ENCODE peak calls at places on chromosomes 16 and 17, in nine cellular contexts. T is CD8-positive, alpha-beta memory T cell; E is HCT116; W is neural progenitor cell; D is tibial nerve; N is psoas muscle; R is A673; S is A549; B is right cardiac atrium. Y is an unnamed sample.
A peak's percentile ranks its signal among the peaks of the same experiment; 100 is the strongest.

GRCh38 chr16:81888520-81889394 is 109.7 kb downstream of the PLCG2 start:
- DNase-seq in T (no peak), E (no peak), W (no peak), D (no peak), N (no peak), R (no peak), S (no peak), B (no peak), Y (no peak)

GRCh38 chr17:75289832-75290337 is 652 bp upstream of the SLC25A19 start:
- DNase-seq in T (peak; percentile 79), E (no peak), W (no peak), D (peak; percentile 54), N (peak; percentile 44), R (peak; percentile 74), S (no peak), B (peak; percentile 75), Y (no peak)

GRCh38 chr17:80664217-80664780 is 119.7 kb downstream of the RPTOR start:
- DNase-seq in T (no peak), E (no peak), W (no peak), D (no peak), N (no peak), R (no peak), S (no peak), B (no peak), Y (no peak)

GRCh38 chr17:7508846-7509245 is 24.7 kb downstream of the POLR2A start:
- DNase-seq in T (no peak), E (no peak), W (no peak), D (no peak), N (no peak), R (no peak), S (no peak), B (no peak), Y (no peak)

GRCh38 chr16:26382607-26383006 is 684.1 kb upstream of the C16orf82 start:
- DNase-seq in T (no peak), E (no peak), W (no peak), D (no peak), N (no peak), R (no peak), S (no peak), B (no peak), Y (no peak)

GRCh38 chr16:68332411-68333121 is 21.7 kb downstream of the PRMT7 start:
- DNase-seq in T (no peak), E (no peak), W (no peak), D (no peak), N (peak; percentile 19), R (peak; percentile 71), S (no peak), B (no peak), Y (no peak)

GRCh38 chr17:18362509-18363020 is 785 bp downstream of the SHMT1 start:
- DNase-seq in T (no peak), E (no peak), W (peak; percentile 55), D (peak; percentile 63), N (peak; percentile 75), R (peak; percentile 30), S (peak; percentile 61), B (peak; percentile 84), Y (no peak)

GRCh38 chr16:85252461-85252860 is 140.2 kb upstream of the CIBAR2 start:
- DNase-seq in T (no peak), E (no peak), W (no peak), D (no peak), N (no peak), R (no peak), S (no peak), B (no peak), Y (no peak)

GRCh38 chr16:12661656-12662172 is 142.0 kb downstream of the CPPED1 start:
- DNase-seq in T (no peak), E (peak; percentile 6), W (peak; percentile 93), D (no peak), N (no peak), R (peak; percentile 25), S (no peak), B (no peak), Y (no peak)

GRCh38 chr16:66553223-66553622 is 847 bp downstream of the CKLF start:
- DNase-seq in T (no peak), E (no peak), W (no peak), D (no peak), N (no peak), R (no peak), S (no peak), B (no peak), Y (no peak)

GRCh38 chr16:71230122-71230845 is at the start of gene HYDIN:
- DNase-seq in T (no peak), E (no peak), W (peak; percentile 98), D (no peak), N (peak; percentile 24), R (peak; percentile 78), S (peak; percentile 78), B (peak; percentile 64), Y (peak; percentile 51)

GRCh38 chr16:14249291-14250032 is 178.3 kb downstream of the MRTFB start:
- DNase-seq in T (peak; percentile 59), E (peak; percentile 12), W (peak; percentile 39), D (peak; percentile 22), N (no peak), R (peak; percentile 58), S (peak; percentile 36), B (no peak), Y (peak; percentile 64)

GRCh38 chr17:252456-252855 is 71.0 kb upstream of the DOC2B start:
- DNase-seq in T (no peak), E (no peak), W (no peak), D (no peak), N (no peak), R (no peak), S (no peak), B (no peak), Y (no peak)

GRCh38 chr16:4681471-4682083 is 11.8 kb upstream of the NUDT16L1 start:
- DNase-seq in T (no peak), E (no peak), W (no peak), D (no peak), N (no peak), R (no peak), S (no peak), B (peak; percentile 64), Y (no peak)

GRCh38 chr17:80036715-80037477 is 454 bp downstream of the CCDC40 start:
- DNase-seq in T (peak; percentile 68), E (no peak), W (peak; percentile 92), D (no peak), N (peak; percentile 30), R (peak; percentile 64), S (peak; percentile 63), B (peak; percentile 75), Y (peak; percentile 81)

GRCh38 chr16:72112452-72112792 is 18.8 kb downstream of the DHX38 start:
- DNase-seq in T (no peak), E (no peak), W (no peak), D (no peak), N (no peak), R (no peak), S (no peak), B (no peak), Y (no peak)

GRCh38 chr16:58102665-58103427 is 26.3 kb downstream of the CFAP20 start:
- DNase-seq in T (no peak), E (no peak), W (no peak), D (no peak), N (no peak), R (no peak), S (no peak), B (peak; percentile 70), Y (no peak)

GRCh38 chr17:80943346-80944145 is 48.1 kb upstream of the CHMP6 start:
- DNase-seq in T (peak; percentile 28), E (no peak), W (no peak), D (no peak), N (no peak), R (no peak), S (no peak), B (peak; percentile 33), Y (no peak)

GRCh38 chr16:1299868-1300203 is 9.6 kb upstream of the UBE2I start:
- DNase-seq in T (no peak), E (no peak), W (no peak), D (no peak), N (no peak), R (no peak), S (no peak), B (peak; percentile 19), Y (no peak)
- H3K4me3 ChIP-seq in T (no peak overlapping the region), E (no peak overlapping the region), W (no peak overlapping the region), D (no peak overlapping the region), N (no peak overlapping the region), R (no peak overlapping the region), S (no peak overlapping the region), B (no peak overlapping the region), Y (no peak overlapping the region)

DNA sequence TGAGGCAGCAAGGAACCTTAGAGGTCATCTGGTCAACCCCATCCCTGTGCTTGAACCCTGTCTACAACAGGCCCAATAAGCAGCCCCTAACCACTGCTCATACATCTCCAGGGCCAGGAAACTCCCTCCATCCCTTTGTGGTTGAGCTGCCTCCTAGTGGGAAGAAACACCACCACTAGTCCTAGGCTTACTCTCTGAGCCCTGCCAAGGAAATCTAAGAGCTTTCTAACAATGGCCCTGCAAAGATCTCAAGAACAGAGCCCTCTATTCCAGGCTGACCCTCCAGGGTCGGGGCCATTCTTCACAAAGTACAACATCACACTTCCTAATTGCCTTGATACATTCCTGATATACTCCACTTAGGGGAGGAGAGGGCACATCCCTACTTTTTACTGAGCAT is 5.8 kb downstream of the ACLY start:
- DNase-seq in T (no peak), E (no peak), W (no peak), D (no peak), N (no peak), R (no peak), S (no peak), B (no peak), Y (no peak)
- H3K4me1 ChIP-seq in T (peaks cover 15% of the 10 kb centered on the region), E (peaks cover 35% of the 10 kb centered on the region), W (peaks cover 38% of the 10 kb centered on the region), D (no peaks in the 10 kb centered on the region), N (peaks cover 5% of the 10 kb centered on the region), R (peaks cover 9% of the 10 kb centered on the region), S (peaks cover 95% of the 10 kb centered on the region), B (peaks cover 2% of the 10 kb centered on the region), Y (peaks cover 34% of the 10 kb centered on the region)

GRCh38 chr17:64773386-64773835 is 111.3 kb upstream of the SMURF2 start:
- DNase-seq in T (no peak), E (no peak), W (no peak), D (no peak), N (no peak), R (no peak), S (no peak), B (no peak), Y (no peak)
- H3K4me3 ChIP-seq in T (no peak overlapping the region), E (peak overlapping the region; percentile 89), W (peak overlapping the region; percentile 50), D (no peak overlapping the region), N (no peak overlapping the region), R (no peak overlapping the region), S (peak overlapping the region; percentile 38), B (no peak overlapping the region), Y (no peak overlapping the region)

DNA sequence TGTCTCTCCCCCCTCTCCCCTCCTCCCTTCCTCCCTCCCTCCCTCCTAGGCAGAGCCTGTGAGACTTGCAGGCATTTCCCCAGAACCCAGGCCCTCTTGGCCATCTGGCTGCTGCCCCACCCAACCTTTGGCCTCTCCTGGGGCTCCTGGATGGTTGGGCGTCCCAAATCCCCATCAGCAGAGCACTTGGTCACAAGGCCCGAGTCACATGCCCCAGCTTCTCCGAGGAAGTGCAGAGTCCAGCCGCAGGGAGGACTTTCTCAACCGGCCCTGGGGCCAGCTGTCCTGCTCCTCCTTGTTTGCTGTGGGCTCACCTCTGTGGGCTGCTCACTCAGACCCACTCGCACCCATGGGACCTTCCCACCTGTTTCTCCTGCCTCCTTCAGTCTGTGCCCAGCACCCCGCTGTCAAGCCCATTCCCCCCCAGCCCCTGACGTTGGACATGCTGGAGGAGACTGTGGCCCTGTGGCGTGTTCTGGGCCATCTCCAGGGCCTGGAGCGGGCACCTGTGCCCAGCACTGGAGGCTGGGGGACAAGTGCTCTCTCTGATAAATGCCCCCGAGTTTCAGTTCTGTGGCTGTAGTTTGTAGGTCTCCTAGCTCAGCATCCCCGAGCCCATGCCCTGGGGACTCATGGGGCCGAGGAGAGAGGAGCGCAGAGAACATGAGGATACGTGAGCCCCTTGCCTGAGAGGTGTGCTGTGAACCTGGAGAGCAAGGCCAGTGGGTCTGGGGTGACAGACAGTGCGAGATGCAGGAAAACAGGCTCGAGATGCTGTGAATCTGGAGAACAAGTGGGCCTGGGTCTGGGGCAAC is 42.3 kb upstream of the ZNF750 start:
- DNase-seq in T (no peak), E (no peak), W (no peak), D (peak; percentile 64), N (peak; percentile 67), R (no peak), S (no peak), B (peak; percentile 86), Y (no peak)
- H3K4me1 ChIP-seq in T (peaks cover 55% of the 10 kb centered on the region), E (peaks cover 14% of the 10 kb centered on the region), W (no peaks in the 10 kb centered on the region), D (peaks cover 2% of the 10 kb centered on the region), N (peaks cover 17% of the 10 kb centered on the region), R (peaks cover 7% of the 10 kb centered on the region), S (no peaks in the 10 kb centered on the region), B (peaks cover 4% of the 10 kb centered on the region), Y (peaks cover 9% of the 10 kb centered on the region)

Y was measured in SJSA1.